ENCODE peak calls at places on chromosomes 13 and 19, in five cellular contexts. Z, N, Y, U and L are unnamed samples.
A peak's percentile ranks its signal among the peaks of the same experiment; 100 is the strongest.

GRCh38 chr19:9883231-9883758 is 48.2 kb downstream of the PIN1 start:
- DNase-seq in Y (peak; percentile 70), N (no peak), Z (peak; percentile 1), U (peak; percentile 89), L (no peak)

GRCh38 chr13:99439850-99440604 is 61.2 kb upstream of the TM9SF2 start:
- DNase-seq in Y (no peak), N (no peak), Z (no peak), U (no peak), L (no peak)

GRCh38 chr19:18233224-18233825 is 7.1 kb upstream of the PDE4C start:
- DNase-seq in Z (no peak), N (peak; percentile 52), U (peak; percentile 96), Y (no peak), L (no peak)

GRCh38 chr19:9130965-9131364 is 4.2 kb upstream of the OR7G3 start:
- DNase-seq in N (no peak), Z (no peak), U (no peak), Y (no peak), L (no peak)

GRCh38 chr19:53991224-53992113 is at the start of gene CACNG6:
- DNase-seq in U (peak; percentile 72), Z (no peak), Y (peak; percentile 63), N (peak; percentile 61), L (peak; percentile 59)

GRCh38 chr13:93480553-93481106 is 254.0 kb downstream of the GPC6 start:
- DNase-seq in N (peak; percentile 7), U (no peak), Z (no peak), Y (no peak), L (no peak)

GRCh38 chr13:95787356-95788099 is 110.6 kb downstream of the DNAJC3 start:
- DNase-seq in Y (no peak), N (no peak), Z (no peak), U (no peak), L (peak; percentile 35)

GRCh38 chr19:31955061-31955460 is 390.3 kb upstream of the ZNF507 start:
- DNase-seq in N (no peak), Z (no peak), U (no peak), Y (no peak), L (no peak)

GRCh38 chr19:50500753-50501151 is 10.2 kb downstream of the JOSD2 start:
- DNase-seq in U (no peak), N (no peak), Y (no peak), Z (no peak), L (no peak)

GRCh38 chr13:97749174-97749573 is 204.3 kb upstream of the IPO5 start:
- DNase-seq in U (no peak), Z (no peak), Y (peak; percentile 66), N (no peak), L (peak; percentile 63)

GRCh38 chr19:2475018-2475701 is 767 bp upstream of the GADD45B start:
- DNase-seq in N (peak; percentile 65), Z (no peak), U (peak; percentile 65), Y (peak; percentile 82), L (peak; percentile 70)

GRCh38 chr13:49635599-49636433 is 7.5 kb downstream of the ARL11 start:
- DNase-seq in N (peak; percentile 77), U (no peak), Y (peak; percentile 39), Z (no peak), L (peak; percentile 91)

GRCh38 chr13:21670006-21670882 is 629 bp upstream of the FGF9 start:
- DNase-seq in Y (peak; percentile 44), N (peak; percentile 51), Z (no peak), U (peak; percentile 87), L (peak; percentile 52)

GRCh38 chr19:46975918-46976782 is 43.5 kb upstream of the NPAS1 start:
- DNase-seq in N (peak; percentile 100), Y (peak; percentile 98), Z (no peak), U (peak; percentile 84), L (peak; percentile 96)

GRCh38 chr13:92994056-92994455 is 232.6 kb upstream of the GPC6 start:
- DNase-seq in Y (peak; percentile 1), N (peak; percentile 5), Z (no peak), U (no peak), L (peak; percentile 44)

GRCh38 chr19:18399008-18399407 is 1.6 kb upstream of the LRRC25 start:
- DNase-seq in N (peak; percentile 58), U (no peak), Z (no peak), Y (peak; percentile 86), L (peak; percentile 79)

GRCh38 chr13:76822691-76823267 is 63.4 kb downstream of the KCTD12 start:
- DNase-seq in Z (no peak), N (peak; percentile 78), Y (peak; percentile 60), U (no peak), L (peak; percentile 50)

GRCh38 chr19:4327252-4327876 is 11.3 kb downstream of the STAP2 start:
- DNase-seq in Z (no peak), N (peak; percentile 67), U (peak; percentile 94), Y (peak; percentile 72), L (peak; percentile 56)

GRCh38 chr19:49593233-49594113 is 2.5 kb downstream of the PRR12 start:
- DNase-seq in Z (no peak), N (peak; percentile 94), Y (no peak), U (peak; percentile 97), L (peak; percentile 92)

GRCh38 chr13:49279112-49279511 is 31.4 kb downstream of the CDADC1 start:
- DNase-seq in N (no peak), Z (no peak), Y (no peak), U (no peak), L (no peak)

GRCh38 chr19:1591421-1592022 is 1.1 kb downstream of the MBD3 start:
- DNase-seq in Z (peak; percentile 2), U (peak; percentile 65), Y (no peak), N (peak; percentile 13), L (no peak)

GRCh38 chr19:32877977-32878745 is 8.6 kb upstream of the SLC7A9 start:
- DNase-seq in N (no peak), Y (no peak), Z (no peak), U (no peak), L (no peak)

GRCh38 chr13:32824671-32825070 is 191.6 kb upstream of the KL start:
- DNase-seq in Y (peak; percentile 95), Z (no peak), N (peak; percentile 83), U (peak; percentile 16), L (peak; percentile 90)

GRCh38 chr19:29714371-29714952 is 599 bp downstream of the C19orf12 start:
- DNase-seq in Y (no peak), Z (no peak), U (no peak), N (no peak), L (no peak)